ENCODE peak calls at places on chromosome 4, in eight cellular contexts. Z, R, U, Y, G, I, C and Q are unnamed samples.
A peak's percentile ranks its signal among the peaks of the same experiment; 100 is the strongest.

GRCh38 chr4:141853091-141853734 is 216.8 kb downstream of the IL15 start:
- DNase-seq in I (no peak), C (no peak), Z (no peak), Y (no peak), U (no peak), G (no peak), R (no peak), Q (peak; percentile 79)

GRCh38 chr4:138749303-138749702 is 266.3 kb upstream of the NOCT start:
- DNase-seq in U (peak; percentile 58), Z (no peak), I (peak; percentile 49), Y (no peak), C (no peak), G (no peak), R (peak; percentile 49), Q (no peak)

GRCh38 chr4:114599231-114600065 is 841 bp downstream of the UGT8 start:
- DNase-seq in U (no peak), C (no peak), G (no peak), Y (no peak), Z (peak; percentile 74), I (peak; percentile 16), R (peak; percentile 75), Q (peak; percentile 79)

GRCh38 chr4:153637201-153637600 is 46.9 kb upstream of the TLR2 start:
- DNase-seq in U (no peak), I (no peak), R (no peak), G (no peak), C (no peak), Z (no peak), Y (no peak), Q (no peak)

GRCh38 chr4:138609943-138610350 is 367.8 kb upstream of the SLC7A11 start:
- DNase-seq in R (peak; percentile 37), Z (no peak), Y (no peak), I (peak; percentile 68), G (no peak), C (no peak), U (peak; percentile 84), Q (no peak)

GRCh38 chr4:83490876-83491450 is 6.1 kb upstream of the ABRAXAS1 start:
- DNase-seq in Y (no peak), U (peak; percentile 2), I (peak; percentile 55), Z (no peak), R (peak; percentile 62), C (peak; percentile 62), G (no peak), Q (peak; percentile 51)

GRCh38 chr4:8765631-8766590 is 105.7 kb downstream of the HMX1 start:
- DNase-seq in R (peak; percentile 9), I (no peak), Y (no peak), G (no peak), U (no peak), C (no peak), Z (peak; percentile 44), Q (no peak)

GRCh38 chr4:117893207-117893606 is 141.1 kb upstream of the NDST3 start:
- DNase-seq in U (no peak), Z (no peak), G (no peak), Y (no peak), C (no peak), I (no peak), R (peak; percentile 3), Q (no peak)

GRCh38 chr4:48909697-48910096 is 3.1 kb upstream of the OCIAD2 start:
- DNase-seq in G (no peak), Y (no peak), R (peak; percentile 99), Z (no peak), U (peak; percentile 99), C (peak; percentile 66), I (peak; percentile 93), Q (peak; percentile 78)

GRCh38 chr4:89365375-89366170 is 58.0 kb upstream of the GPRIN3 start:
- DNase-seq in Z (no peak), G (no peak), U (no peak), C (no peak), I (no peak), Y (no peak), R (peak; percentile 29), Q (peak; percentile 7)